ENCODE peak calls at places on chromosomes 2 and 18, in four cellular contexts. One of them, this sample, is unnamed.
A peak's percentile ranks its signal among the peaks of the same experiment; 100 is the strongest.

GRCh38 chr2:238169708-238170251 is 11.0 kb downstream of the ERFE start:
- DNase-seq in sciatic nerve: no peak
- DNase-seq in GM13976: no peak
- DNase-seq in GOT3: peak; percentile 56
- DNase-seq in this sample: no peak

GRCh38 chr2:202754936-202755335 is 116.6 kb downstream of the ICA1L start:
- DNase-seq in GOT3: no peak
- DNase-seq in GM13976: no peak
- DNase-seq in sciatic nerve: no peak
- DNase-seq in this sample: no peak

GRCh38 chr18:79796016-79796415 is 1.7 kb upstream of the KCNG2 start:
- DNase-seq in GM13976: no peak
- DNase-seq in sciatic nerve: no peak
- DNase-seq in GOT3: no peak
- DNase-seq in this sample: no peak

GRCh38 chr2:75608684-75609333 is 37.8 kb upstream of the MRPL19 start:
- DNase-seq in sciatic nerve: peak; percentile 81
- DNase-seq in GOT3: peak; percentile 14
- DNase-seq in GM13976: peak; percentile 81
- DNase-seq in this sample: no peak

GRCh38 chr18:79203017-79203605 is 133.9 kb downstream of the ATP9B start:
- DNase-seq in sciatic nerve: no peak
- DNase-seq in GM13976: no peak
- DNase-seq in GOT3: no peak
- DNase-seq in this sample: no peak

GRCh38 chr2:205438241-205438640 is 244.1 kb upstream of the NRP2 start:
- DNase-seq in sciatic nerve: no peak
- DNase-seq in GOT3: no peak
- DNase-seq in GM13976: no peak
- DNase-seq in this sample: no peak

GRCh38 chr18:58781627-58782194 is 83.0 kb upstream of the ZNF532 start:
- DNase-seq in GOT3: peak; percentile 12
- DNase-seq in GM13976: peak; percentile 78
- DNase-seq in sciatic nerve: peak; percentile 87
- DNase-seq in this sample: peak; percentile 31

GRCh38 chr18:11149441-11150270 is at the start of gene PIEZO2:
- DNase-seq in GOT3: no peak
- DNase-seq in sciatic nerve: peak; percentile 80
- DNase-seq in GM13976: peak; percentile 96
- DNase-seq in this sample: no peak

GRCh38 chr2:121567957-121568409 is 37.3 kb downstream of the RNU4ATAC start:
- DNase-seq in GM13976: no peak
- DNase-seq in sciatic nerve: no peak
- DNase-seq in GOT3: no peak
- DNase-seq in this sample: no peak

GRCh38 chr18:59357928-59358327 is 1.1 kb downstream of the LMAN1 start:
- DNase-seq in GOT3: no peak
- DNase-seq in GM13976: no peak
- DNase-seq in sciatic nerve: no peak
- DNase-seq in this sample: no peak

GRCh38 chr2:166084301-166084700 is 43.5 kb downstream of the SCN1A start:
- DNase-seq in GM13976: no peak
- DNase-seq in GOT3: no peak
- DNase-seq in sciatic nerve: no peak
- DNase-seq in this sample: no peak

GRCh38 chr2:1758112-1758630 is 13.9 kb upstream of the PXDN start:
- DNase-seq in sciatic nerve: peak; percentile 37
- DNase-seq in GM13976: no peak
- DNase-seq in GOT3: no peak
- DNase-seq in this sample: no peak

GRCh38 chr2:21836766-21837543 is 713.2 kb downstream of the TDRD15 start:
- DNase-seq in GM13976: no peak
- DNase-seq in GOT3: no peak
- DNase-seq in sciatic nerve: no peak
- DNase-seq in this sample: no peak

GRCh38 chr2:218785103-218785502 is 3.2 kb downstream of the CYP27A1 start:
- DNase-seq in sciatic nerve: no peak
- DNase-seq in GM13976: no peak
- DNase-seq in GOT3: no peak
- DNase-seq in this sample: no peak

GRCh38 chr2:239194731-239195317 is 206.0 kb downstream of the HDAC4 start:
- DNase-seq in GOT3: no peak
- DNase-seq in sciatic nerve: peak; percentile 73
- DNase-seq in GM13976: no peak
- DNase-seq in this sample: no peak

GRCh38 chr18:80037869-80038630 is 3.8 kb downstream of the RBFA start:
- DNase-seq in sciatic nerve: no peak
- DNase-seq in GM13976: no peak
- DNase-seq in GOT3: no peak
- DNase-seq in this sample: no peak

GRCh38 chr2:109054865-109055264 is 65.8 kb upstream of the EDAR start:
- DNase-seq in GOT3: no peak
- DNase-seq in GM13976: no peak
- DNase-seq in sciatic nerve: no peak
- DNase-seq in this sample: no peak

GRCh38 chr2:226742346-226742745 is 57.3 kb downstream of the IRS1 start:
- DNase-seq in sciatic nerve: peak; percentile 63
- DNase-seq in GM13976: no peak
- DNase-seq in GOT3: no peak
- DNase-seq in this sample: no peak

GRCh38 chr18:50738103-50738757 is 81.6 kb downstream of the MRO start:
- DNase-seq in sciatic nerve: no peak
- DNase-seq in GOT3: no peak
- DNase-seq in GM13976: no peak
- DNase-seq in this sample: no peak

GRCh38 chr18:79469751-79470150 is 74.0 kb downstream of the NFATC1 start:
- DNase-seq in GOT3: no peak
- DNase-seq in GM13976: no peak
- DNase-seq in sciatic nerve: no peak
- DNase-seq in this sample: no peak

GRCh38 chr2:6077585-6077984 is 385.4 kb downstream of the SOX11 start:
- DNase-seq in sciatic nerve: no peak
- DNase-seq in GOT3: no peak
- DNase-seq in GM13976: no peak
- DNase-seq in this sample: no peak

GRCh38 chr2:30270166-30270565 is 38.8 kb downstream of the LBH start:
- DNase-seq in sciatic nerve: no peak
- DNase-seq in GOT3: no peak
- DNase-seq in GM13976: no peak
- DNase-seq in this sample: no peak

GRCh38 chr2:239811001-239811798 is 213.9 kb downstream of the NDUFA10 start:
- DNase-seq in GM13976: no peak
- DNase-seq in sciatic nerve: peak; percentile 40
- DNase-seq in GOT3: no peak
- DNase-seq in this sample: no peak

GRCh38 chr2:100309973-100310719 is 12.2 kb downstream of the LONRF2 start:
- DNase-seq in GM13976: no peak
- DNase-seq in GOT3: no peak
- DNase-seq in sciatic nerve: no peak
- DNase-seq in this sample: no peak

GRCh38 chr2:56680971-56681631 is 497.3 kb downstream of the CCDC85A start:
- DNase-seq in GM13976: no peak
- DNase-seq in sciatic nerve: no peak
- DNase-seq in GOT3: no peak
- DNase-seq in this sample: no peak

GRCh38 chr18:45110577-45111506 is 430.2 kb downstream of the SETBP1 start:
- DNase-seq in sciatic nerve: peak; percentile 63
- DNase-seq in GOT3: no peak
- DNase-seq in GM13976: no peak
- DNase-seq in this sample: no peak

GRCh38 chr2:159065891-159066290 is 97.5 kb downstream of the TANC1 start:
- DNase-seq in GM13976: no peak
- DNase-seq in sciatic nerve: no peak
- DNase-seq in GOT3: no peak
- DNase-seq in this sample: no peak

GRCh38 chr2:85266424-85267041 is 61.3 kb downstream of the TGOLN2 start:
- DNase-seq in GOT3: no peak
- DNase-seq in sciatic nerve: peak; percentile 89
- DNase-seq in GM13976: peak; percentile 80
- DNase-seq in this sample: peak; percentile 16

GRCh38 chr2:39107724-39108273 is 13.1 kb downstream of the SOS1 start:
- DNase-seq in GM13976: no peak
- DNase-seq in sciatic nerve: no peak
- DNase-seq in GOT3: no peak
- DNase-seq in this sample: no peak

GRCh38 chr18:13161276-13161899 is 57.2 kb upstream of the LDLRAD4 start:
- DNase-seq in sciatic nerve: no peak
- DNase-seq in GM13976: peak; percentile 18
- DNase-seq in GOT3: no peak
- DNase-seq in this sample: no peak

GRCh38 chr18:79771446-79772107 is 26.2 kb upstream of the KCNG2 start:
- DNase-seq in GOT3: no peak
- DNase-seq in GM13976: no peak
- DNase-seq in sciatic nerve: peak; percentile 26
- DNase-seq in this sample: no peak

GRCh38 chr2:224072541-224073188 is 33.6 kb upstream of the SERPINE2 start:
- DNase-seq in GOT3: no peak
- DNase-seq in sciatic nerve: no peak
- DNase-seq in GM13976: no peak
- DNase-seq in this sample: no peak

GRCh38 chr2:65675350-65675749 is 243.0 kb upstream of the SPRED2 start:
- DNase-seq in GM13976: no peak
- DNase-seq in GOT3: no peak
- DNase-seq in sciatic nerve: no peak
- DNase-seq in this sample: no peak

GRCh38 chr2:64952896-64953482 is 36.2 kb upstream of the SLC1A4 start:
- DNase-seq in GM13976: no peak
- DNase-seq in sciatic nerve: no peak
- DNase-seq in GOT3: no peak
- DNase-seq in this sample: no peak

This sample was measured in T-helper 22 cell.